ENCODE peak calls at places on chromosomes 4 and X, in four cellular contexts. A, J, L and Z are unnamed samples. For H3K4me1, the result is how much of the 10 kb centered on the place peaks cover.

GRCh38 chr4:112521123-112522116 is 5.4 kb upstream of the NEUROG2 start:
- DNase-seq in A (no peak), J (no peak), L (no peak), Z (no peak)

GRCh38 chr4:173829565-173829964 is 299.5 kb upstream of the HAND2 start:
- DNase-seq in A (no peak), J (no peak), L (no peak), Z (no peak)

GRCh38 chr4:4591071-4591470 is 49.2 kb upstream of the STX18 start:
- DNase-seq in A (no peak), J (no peak), L (no peak), Z (no peak)

GRCh38 chr4:133130171-133130570 is 18.9 kb upstream of the PCDH10 start:
- DNase-seq in A (no peak), J (no peak), L (peak), Z (no peak)

GRCh38 chrX:86047174-86047991 is at the start of gene CHM:
- DNase-seq in A (peak), J (peak), L (peak), Z (peak)

GRCh38 chr4:145739840-145740239 is 59.9 kb downstream of the C4orf51 start:
- DNase-seq in A (no peak), J (no peak), L (no peak), Z (no peak)

GRCh38 chr4:85734446-85734845 is 259.5 kb downstream of the ARHGAP24 start:
- DNase-seq in A (no peak), J (peak), L (peak), Z (peak)

GRCh38 chrX:3550160-3550765 is 163.2 kb downstream of the PRKX start:
- DNase-seq in A (no peak), J (no peak), L (no peak), Z (no peak)

GRCh38 chrX:26254436-26254835 is 38.5 kb downstream of the MAGEB5 start:
- DNase-seq in A (no peak), J (no peak), L (no peak), Z (no peak)

GRCh38 chr4:89254847-89255246 is 52.8 kb downstream of the GPRIN3 start:
- DNase-seq in A (peak), J (peak), L (no peak), Z (no peak)

GRCh38 chr4:118968813-118969212 is 80.2 kb downstream of the SYNPO2 start:
- DNase-seq in A (no peak), J (no peak), L (no peak), Z (no peak)
- H3K4me1 ChIP-seq in A (under half), J (under half), L (under half), Z (under half)

GRCh38 chr4:87068591-87069021 is 133.8 kb downstream of the AFF1 start:
- DNase-seq in A (no peak), J (no peak), L (no peak), Z (no peak)
- H3K9ac ChIP-seq in A (no peak), J (no peak), L (no peak), Z (no peak)

GRCh38 chr4:76570141-76570989 is 135.3 kb downstream of the SHROOM3 start:
- DNase-seq in A (no peak), J (no peak), L (peak), Z (no peak)
- H3K4me1 ChIP-seq in A (under half), J (under half), L (under half), Z (under half)

GRCh38 chr4:141352328-141352727 is 131.6 kb downstream of the ZNF330 start:
- DNase-seq in A (no peak), J (no peak), L (no peak), Z (no peak)
- H3K9ac ChIP-seq in A (no peak), J (no peak), L (no peak), Z (no peak)

DNA sequence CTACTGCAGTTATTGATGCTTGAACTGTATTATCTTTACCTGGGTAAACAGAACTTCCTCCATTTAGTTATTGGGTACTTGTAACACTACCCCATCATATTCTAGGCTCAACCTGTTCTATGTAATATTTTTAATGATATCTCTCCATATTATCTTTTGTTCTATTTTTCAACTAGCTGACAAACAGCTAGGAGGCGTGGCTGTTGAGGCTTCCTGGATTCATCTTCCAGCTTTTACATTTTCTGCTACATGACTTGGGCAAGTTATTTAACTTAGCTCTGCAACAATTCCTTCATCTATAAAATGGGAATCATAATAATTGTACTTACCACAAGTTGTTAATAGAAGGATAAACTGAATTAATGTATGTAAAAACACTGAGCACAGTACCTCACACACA is 349.3 kb downstream of the PTTG2 start:
- DNase-seq in A (no peak), J (no peak), L (no peak), Z (no peak)
- H3K4me1 ChIP-seq in A (half or more), J (under half), L (under half), Z (under half)

GRCh38 chr4:176789955-176790354 is 2.8 kb downstream of the VEGFC start:
- DNase-seq in A (peak), J (peak), L (peak), Z (peak)
- H3K9ac ChIP-seq in A (no peak), J (no peak), L (peak), Z (no peak)